ENCODE peak calls at places on chromosomes 6 and 20, in seven cellular contexts. F is M059J, O is sciatic nerve, C is caudate nucleus, R is Calu3, E is NCI-H524, S is posterior cingulate gyrus. P is an unnamed sample.

GRCh38 chr6:35173068-35174042 is 32.2 kb upstream of the TCP11 start:
- DNase-seq in S (no peak), R (no peak), E (no peak), O (no peak), F (peak), C (no peak), P (no peak)

GRCh38 chr6:162177733-162178132 is 549.8 kb downstream of the PRKN start:
- DNase-seq in O (no peak), C (no peak), F (no peak), S (peak), R (no peak), E (no peak), P (no peak)

GRCh38 chr6:113855500-113856010 is 1.6 kb upstream of the MARCKS start:
- DNase-seq in C (peak), F (no peak), E (no peak), O (peak), S (peak), R (peak), P (peak)

GRCh38 chr6:135163440-135163738 is 17.7 kb upstream of the MYB start:
- DNase-seq in S (no peak), O (no peak), F (no peak), C (no peak), R (no peak), E (no peak), P (no peak)

GRCh38 chr6:15663057-15663638 is 320 bp upstream of the DTNBP1 start:
- DNase-seq in O (no peak), R (peak), S (no peak), C (peak), F (peak), E (no peak), P (no peak)

GRCh38 chr6:75409928-75410327 is 83.7 kb downstream of the FILIP1 start:
- DNase-seq in C (no peak), E (no peak), R (no peak), F (peak), S (no peak), O (no peak), P (no peak)

GRCh38 chr6:158002249-158002950 is 20.7 kb downstream of the SYNJ2 start:
- DNase-seq in S (no peak), C (no peak), E (no peak), F (no peak), O (no peak), R (peak), P (peak)

GRCh38 chr6:150343434-150343833 is 25.4 kb upstream of the IYD start:
- DNase-seq in O (no peak), S (no peak), R (no peak), E (no peak), F (no peak), C (no peak), P (no peak)

GRCh38 chr6:166338854-166339253 is 3.5 kb downstream of the SFT2D1 start:
- DNase-seq in O (no peak), E (no peak), S (no peak), F (no peak), C (no peak), R (no peak), P (no peak)

GRCh38 chr20:1816384-1817381 is 78.5 kb upstream of the SIRPA start:
- DNase-seq in F (peak), E (no peak), R (no peak), S (no peak), C (peak), O (no peak), P (no peak)

GRCh38 chr6:154937306-154938244 is 57.5 kb upstream of the TIAM2 start:
- DNase-seq in F (no peak), O (no peak), E (no peak), R (no peak), C (peak), S (no peak), P (no peak)

GRCh38 chr6:159729598-159729997 is 2.3 kb downstream of the WTAP start:
- DNase-seq in C (no peak), R (no peak), S (no peak), F (peak), E (no peak), O (no peak), P (no peak)

GRCh38 chr6:125095501-125096301 is 57.9 kb upstream of the TPD52L1 start:
- DNase-seq in R (no peak), F (peak), E (no peak), C (no peak), O (no peak), S (no peak), P (no peak)

GRCh38 chr20:53343433-53343832 is 250.2 kb downstream of the ZNF217 start:
- DNase-seq in S (no peak), F (no peak), C (no peak), R (no peak), O (no peak), E (no peak), P (no peak)

GRCh38 chr6:53492860-53493634 is 51.9 kb downstream of the GCLC start:
- DNase-seq in O (no peak), F (peak), E (peak), C (peak), R (no peak), S (no peak), P (peak)

GRCh38 chr6:90197854-90198496 is 98.7 kb downstream of the BACH2 start:
- DNase-seq in F (peak), R (no peak), E (no peak), S (no peak), C (no peak), O (no peak), P (no peak)

GRCh38 chr20:63940071-63940471 is 16.1 kb downstream of the UCKL1 start:
- DNase-seq in C (no peak), E (no peak), O (no peak), R (no peak), S (no peak), F (no peak), P (no peak)

GRCh38 chr6:26054937-26055669 is 32.1 kb upstream of the HFE start:
- DNase-seq in C (peak), O (peak), F (peak), S (peak), E (peak), R (peak), P (peak)

GRCh38 chr6:121349596-121349995 is 15.3 kb upstream of the TBC1D32 start:
- DNase-seq in C (no peak), S (no peak), O (no peak), E (no peak), R (no peak), F (no peak), P (no peak)

GRCh38 chr6:97822632-97823031 is 539.6 kb upstream of the MMS22L start:
- DNase-seq in O (no peak), C (no peak), S (no peak), F (no peak), E (no peak), R (no peak), P (no peak)

GRCh38 chr6:8113260-8113659 is 10.9 kb upstream of the EEF1E1 start:
- DNase-seq in F (no peak), C (no peak), O (no peak), E (no peak), R (no peak), S (no peak), P (no peak)

GRCh38 chr20:48189177-48189576 is 403.9 kb upstream of the SULF2 start:
- DNase-seq in R (peak), O (no peak), E (peak), F (peak), C (no peak), S (no peak), P (peak)

GRCh38 chr6:75503291-75503690 is 9.7 kb upstream of the FILIP1 start:
- DNase-seq in O (no peak), C (no peak), S (no peak), R (no peak), F (no peak), E (no peak), P (no peak)

GRCh38 chr6:15551798-15552197 is 111.0 kb downstream of the DTNBP1 start:
- DNase-seq in E (no peak), R (no peak), O (no peak), F (peak), C (no peak), S (no peak), P (no peak)

GRCh38 chr6:2920671-2921112 is 17.6 kb upstream of the SERPINB9 start:
- DNase-seq in F (no peak), O (no peak), C (no peak), S (no peak), R (no peak), E (no peak), P (no peak)

GRCh38 chr6:157079277-157079676 is 244.0 kb downstream of the TMEM242 start:
- DNase-seq in S (no peak), O (no peak), R (no peak), E (no peak), F (no peak), C (no peak), P (no peak)

GRCh38 chr6:47536816-47537401 is 59.3 kb downstream of the CD2AP start:
- DNase-seq in O (no peak), F (no peak), R (no peak), S (no peak), E (no peak), C (no peak), P (no peak)

GRCh38 chr6:17101422-17102257 is at the start of gene STMND1:
- DNase-seq in C (no peak), F (peak), O (no peak), E (peak), S (no peak), R (peak), P (peak)

GRCh38 chr6:88730602-88731001 is 232.8 kb downstream of the RNGTT start:
- DNase-seq in O (no peak), C (no peak), F (peak), E (no peak), S (no peak), R (no peak), P (peak)

P was measured in Caco-2.